ENCODE peak calls at places on chromosomes 1 and 21, in nine cellular contexts. B is esophagus squamous epithelium; I is CD8-positive, alpha-beta T cell; K is uterus; E is GM23338; X is cardiac muscle cell; V is H9; R is neuronal stem cell; J is upper lobe of right lung. H is an unnamed sample.

GRCh38 chr1:165842363-165843129 is 15.1 kb downstream of the UCK2 start:
- DNase-seq in V (no peak), I (no peak), J (no peak), K (no peak), B (no peak), R (no peak), X (peak; percentile 46), E (no peak), H (no peak)

GRCh38 chr21:16534408-16535099 is 804.8 kb downstream of the USP25 start:
- DNase-seq in J (no peak), V (no peak), X (peak; percentile 96), K (peak; percentile 80), R (no peak), I (no peak), E (no peak), B (no peak), H (peak; percentile 57)

GRCh38 chr1:201356701-201357100 is 20.8 kb downstream of the TNNT2 start:
- DNase-seq in R (no peak), V (no peak), K (no peak), X (no peak), J (peak; percentile 22), B (no peak), E (no peak), I (no peak), H (no peak)

GRCh38 chr1:5720045-5720444 is 272.2 kb downstream of the NPHP4 start:
- DNase-seq in B (no peak), R (no peak), X (no peak), K (no peak), J (no peak), V (peak; percentile 17), I (no peak), E (no peak), H (no peak)

GRCh38 chr21:27108228-27108627 is 141.3 kb upstream of the ADAMTS5 start:
- DNase-seq in R (no peak), E (no peak), B (no peak), V (no peak), K (no peak), X (no peak), I (no peak), J (no peak), H (no peak)

GRCh38 chr1:200535605-200536004 is 84.9 kb downstream of the KIF14 start:
- DNase-seq in R (no peak), I (no peak), K (no peak), J (no peak), X (peak; percentile 25), B (no peak), E (peak; percentile 68), V (peak; percentile 49), H (no peak)

GRCh38 chr1:163202833-163203451 is at the start of gene RGS5:
- DNase-seq in E (peak; percentile 93), X (peak; percentile 66), K (no peak), B (no peak), J (no peak), V (peak; percentile 73), I (no peak), R (peak; percentile 65), H (no peak)

GRCh38 chr1:15916916-15917315 is 59.0 kb downstream of the ZBTB17 start:
- DNase-seq in I (no peak), V (no peak), X (no peak), J (no peak), E (no peak), K (no peak), R (no peak), B (no peak), H (no peak)

GRCh38 chr1:171919891-171920887 is 78.9 kb downstream of the DNM3 start:
- DNase-seq in I (no peak), K (no peak), R (no peak), E (no peak), J (no peak), V (no peak), B (no peak), X (no peak), H (no peak)

GRCh38 chr21:34734696-34735095 is 65.9 kb downstream of the CLIC6 start:
- DNase-seq in R (no peak), V (no peak), E (no peak), K (no peak), X (no peak), I (no peak), B (no peak), J (no peak), H (no peak)

GRCh38 chr1:94865369-94865768 is 45.2 kb downstream of the SLC44A3 start:
- DNase-seq in X (peak; percentile 86), J (no peak), K (no peak), R (no peak), E (no peak), I (no peak), B (no peak), V (no peak), H (no peak)

GRCh38 chr1:65423884-65424655 is 3.6 kb downstream of the LEPR start:
- DNase-seq in B (no peak), K (no peak), X (peak; percentile 89), I (no peak), V (no peak), R (no peak), E (no peak), J (no peak), H (no peak)

GRCh38 chr1:63651110-63651776 is 58.0 kb downstream of the PGM1 start:
- DNase-seq in I (peak; percentile 24), R (no peak), B (no peak), K (no peak), X (peak; percentile 70), J (no peak), V (no peak), E (no peak), H (no peak)

GRCh38 chr1:185996211-185996610 is 262.0 kb downstream of the HMCN1 start:
- DNase-seq in V (no peak), I (no peak), E (no peak), K (no peak), J (no peak), R (no peak), X (peak; percentile 66), B (no peak), H (no peak)

GRCh38 chr1:14876747-14877146 is 276.8 kb upstream of the TMEM51 start:
- DNase-seq in V (no peak), X (no peak), K (no peak), B (no peak), E (no peak), R (no peak), J (no peak), I (no peak), H (no peak)
- H3K27ac ChIP-seq in V (no peak overlapping the region), X (no peak overlapping the region), K (no peak overlapping the region), B (peak overlapping the region; percentile 86), E (no peak overlapping the region), R (no peak overlapping the region), J (no peak overlapping the region), I (no peak overlapping the region), H (no peak overlapping the region)

DNA sequence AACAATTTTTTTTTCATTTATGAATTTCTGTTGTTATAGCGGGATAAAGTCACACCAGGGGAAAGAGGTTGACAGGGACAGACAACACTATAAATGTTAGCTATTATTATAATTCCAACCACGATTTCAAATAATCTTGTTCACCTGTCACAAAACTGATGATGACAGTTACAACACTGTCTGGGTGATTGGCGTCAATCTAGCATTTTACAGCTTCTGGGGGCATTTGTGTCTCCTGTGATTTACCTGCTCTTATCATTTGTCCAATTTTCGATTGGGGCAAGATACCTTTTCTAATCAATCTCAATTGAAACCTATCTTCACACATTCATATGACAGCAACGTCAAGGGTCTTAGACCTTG is 44.6 kb upstream of the LYST start:
- DNase-seq in I (no peak), E (no peak), X (no peak), V (no peak), B (no peak), R (no peak), J (no peak), K (no peak), H (no peak)
- H3K27ac ChIP-seq in I (no peak overlapping the region), E (no peak overlapping the region), X (no peak overlapping the region), V (no peak overlapping the region), B (peak overlapping the region; percentile 93), R (no peak overlapping the region), J (no peak overlapping the region), K (no peak overlapping the region), H (no peak overlapping the region)

GRCh38 chr1:60918867-60919266 is 163.5 kb upstream of the NFIA start:
- DNase-seq in E (no peak), I (no peak), B (no peak), X (no peak), J (no peak), V (no peak), R (no peak), K (no peak), H (no peak)

GRCh38 chr1:60923287-60924110 is 158.9 kb upstream of the NFIA start:
- DNase-seq in R (no peak), V (no peak), J (no peak), K (no peak), I (no peak), B (no peak), X (no peak), E (no peak), H (no peak)

GRCh38 chr1:60921175-60921574 is 161.2 kb upstream of the NFIA start:
- DNase-seq in I (no peak), E (no peak), V (no peak), X (no peak), B (no peak), K (no peak), J (no peak), R (no peak), H (no peak)

GRCh38 chr1:60922304-60922703 is 160.1 kb upstream of the NFIA start:
- DNase-seq in I (no peak), B (no peak), R (no peak), J (no peak), X (no peak), V (no peak), K (peak; percentile 25), E (no peak), H (no peak)

DNA sequence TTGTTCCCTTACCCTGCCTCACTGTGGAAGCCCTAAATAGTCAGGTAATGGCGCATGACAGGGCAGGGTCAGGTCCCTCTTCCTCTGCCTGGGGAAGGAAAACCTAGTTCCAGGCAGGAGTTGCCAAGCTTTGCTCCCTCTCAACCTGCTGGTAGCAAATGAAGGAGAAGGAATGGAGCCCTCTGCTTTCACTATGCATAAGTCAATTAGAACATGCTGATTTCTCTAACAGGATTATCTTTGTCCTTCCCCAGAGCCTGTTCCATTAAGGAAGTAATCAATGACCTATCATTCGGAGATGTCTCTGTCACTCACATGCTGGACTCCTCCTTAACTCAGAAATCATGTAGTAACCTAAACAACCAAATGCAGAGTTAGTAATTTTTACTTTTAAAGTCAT is 161.8 kb upstream of the NFIA start:
- DNase-seq in I (no peak), E (no peak), J (no peak), K (no peak), X (no peak), R (no peak), B (no peak), V (no peak), H (no peak)
- H3K27ac ChIP-seq in I (no peak overlapping the region), E (no peak overlapping the region), J (no peak overlapping the region), K (no peak overlapping the region), X (no peak overlapping the region), R (no peak overlapping the region), B (no peak overlapping the region), V (no peak overlapping the region), H (no peak overlapping the region)

DNA sequence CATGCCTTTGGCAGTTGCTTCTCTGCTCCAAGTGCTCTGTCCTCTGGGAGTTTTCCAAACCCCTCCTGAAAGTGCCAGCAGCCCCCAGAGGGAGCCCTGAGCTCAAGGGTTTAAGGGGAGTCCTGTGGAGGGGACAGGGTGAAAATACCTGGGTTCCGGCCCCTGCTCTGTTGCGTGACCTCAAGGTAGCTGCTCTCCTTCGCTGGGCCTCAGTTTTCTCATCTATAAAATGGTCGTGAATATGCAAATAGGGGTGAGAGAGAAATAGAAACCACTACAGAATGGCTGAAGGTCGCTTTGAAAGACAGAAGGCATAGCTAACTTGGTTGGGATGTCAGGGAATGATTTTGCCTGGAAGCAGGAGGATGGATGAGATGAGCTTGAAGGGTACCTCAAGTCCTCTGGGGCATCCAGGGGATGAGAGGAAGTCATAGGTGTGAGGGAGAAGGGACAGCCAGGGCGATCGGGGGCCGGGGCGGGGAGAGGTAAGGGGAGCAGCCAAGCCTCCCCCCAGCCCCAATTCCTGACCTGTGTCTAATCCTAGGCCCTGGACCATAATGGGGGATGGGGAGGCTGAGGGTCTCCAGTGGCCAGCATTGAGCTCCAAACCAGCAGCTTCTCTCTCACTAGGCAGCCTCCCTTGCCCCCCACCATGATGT is 12.4 kb downstream of the IFFO2 start:
- DNase-seq in K (no peak), B (no peak), E (no peak), R (no peak), V (no peak), J (no peak), I (no peak), X (no peak), H (no peak)
- H3K27ac ChIP-seq in K (no peak overlapping the region), B (peak overlapping the region; percentile 62), E (no peak overlapping the region), R (no peak overlapping the region), V (no peak overlapping the region), J (peak overlapping the region; percentile 64), I (no peak overlapping the region), X (no peak overlapping the region), H (peak overlapping the region; percentile 84)